ENCODE peak calls at places on chromosomes 3 and 15, in ten cellular contexts. J, P, F, T, X, U, B, D, R and Q are unnamed samples.

GRCh38 chr3:72661115-72661457 is 187.2 kb downstream of the SHQ1 start:
- DNase-seq in U (no peak), D (no peak), T (peak), J (peak), R (no peak), B (no peak), F (peak), P (peak), X (no peak), Q (peak)

GRCh38 chr3:77025476-77025875 is 14.4 kb upstream of the ROBO2 start:
- DNase-seq in B (no peak), U (no peak), T (no peak), D (no peak), R (no peak), F (no peak), J (no peak), X (no peak), P (no peak), Q (no peak)

GRCh38 chr3:141644931-141645330 is 93.2 kb upstream of the RNF7 start:
- DNase-seq in D (peak), J (peak), B (peak), T (peak), X (peak), U (no peak), R (peak), F (peak), P (peak), Q (peak)

GRCh38 chr15:67618312-67618711 is 75.8 kb downstream of the MAP2K5 start:
- DNase-seq in B (no peak), P (no peak), R (no peak), X (no peak), J (no peak), U (no peak), D (no peak), F (no peak), T (no peak), Q (no peak)

GRCh38 chr3:8482960-8483665 is 18.5 kb upstream of the LMCD1 start:
- DNase-seq in T (peak), F (peak), B (no peak), U (no peak), P (no peak), D (no peak), R (peak), J (peak), X (no peak), Q (peak)

GRCh38 chr3:183306798-183307671 is 54.0 kb downstream of the B3GNT5 start:
- DNase-seq in T (peak), R (no peak), U (peak), J (peak), F (peak), B (no peak), X (peak), P (peak), D (peak), Q (peak)

GRCh38 chr3:21174461-21174860 is 576.5 kb downstream of the ZNF385D start:
- DNase-seq in D (no peak), B (no peak), T (no peak), X (no peak), P (no peak), J (no peak), U (no peak), F (no peak), R (no peak), Q (no peak)

GRCh38 chr15:75723847-75724660 is 11.4 kb upstream of the CSPG4 start:
- DNase-seq in D (peak), R (peak), J (peak), T (peak), X (no peak), U (no peak), B (peak), F (peak), P (peak), Q (peak)

GRCh38 chr3:157135671-157136396 is 24.1 kb downstream of the CCNL1 start:
- DNase-seq in J (peak), B (no peak), P (no peak), F (no peak), X (no peak), U (no peak), T (peak), R (peak), D (no peak), Q (no peak)

GRCh38 chr15:65244638-65245037 is 33.4 kb upstream of the CILP start:
- DNase-seq in T (no peak), R (no peak), U (no peak), P (no peak), X (no peak), D (no peak), J (no peak), F (no peak), B (no peak), Q (no peak)

GRCh38 chr3:150535204-150535603 is 11.1 kb downstream of the SERP1 start:
- DNase-seq in B (no peak), T (no peak), J (no peak), P (no peak), R (no peak), X (no peak), D (no peak), U (no peak), F (no peak), Q (no peak)

GRCh38 chr3:14170569-14171159 is 7.7 kb downstream of the XPC start:
- DNase-seq in J (no peak), X (no peak), P (peak), U (no peak), T (peak), D (no peak), F (no peak), B (no peak), R (peak), Q (no peak)

GRCh38 chr3:156005698-156006097 is 114.7 kb upstream of the KCNAB1 start:
- DNase-seq in P (no peak), T (no peak), D (no peak), X (no peak), U (no peak), R (no peak), F (no peak), J (no peak), B (no peak), Q (no peak)

GRCh38 chr15:35514759-35515158 is 31.2 kb downstream of the DPH6 start:
- DNase-seq in R (peak), B (no peak), X (no peak), T (no peak), D (no peak), J (no peak), U (no peak), P (no peak), F (no peak), Q (no peak)

GRCh38 chr3:67655364-67656121 is 1.1 kb upstream of the SUCLG2 start:
- DNase-seq in R (no peak), J (peak), B (peak), D (peak), F (no peak), X (peak), T (no peak), P (no peak), U (peak), Q (peak)

GRCh38 chr15:84715442-84716035 is 400 bp downstream of the SEC11A start:
- DNase-seq in P (no peak), R (no peak), B (no peak), D (no peak), X (peak), F (peak), U (no peak), J (peak), T (peak), Q (no peak)

GRCh38 chr3:16841906-16842709 is 42.6 kb upstream of the PLCL2 start:
- DNase-seq in X (peak), R (no peak), T (peak), P (no peak), U (no peak), F (peak), J (peak), D (peak), B (peak), Q (no peak)

GRCh38 chr3:132347095-132347494 is 29.9 kb downstream of the ACP3 start:
- DNase-seq in J (no peak), R (no peak), U (no peak), D (no peak), T (peak), P (no peak), B (no peak), X (no peak), F (no peak), Q (no peak)

GRCh38 chr3:13281657-13282527 is 138.2 kb downstream of the NUP210 start:
- DNase-seq in R (no peak), F (peak), D (peak), T (peak), P (peak), X (no peak), U (no peak), B (no peak), J (peak), Q (peak)

GRCh38 chr3:71510485-71510884 is 73.0 kb downstream of the FOXP1 start:
- DNase-seq in F (no peak), R (peak), X (no peak), D (no peak), B (no peak), U (no peak), T (no peak), P (no peak), J (no peak), Q (no peak)

GRCh38 chr15:64105113-64105704 is 9.4 kb downstream of the SNX1 start:
- DNase-seq in R (no peak), D (peak), X (no peak), B (no peak), P (no peak), U (no peak), J (no peak), T (no peak), F (no peak), Q (no peak)

GRCh38 chr15:59879506-59879905 is 124.6 kb upstream of the FOXB1 start:
- DNase-seq in J (no peak), U (no peak), D (no peak), X (no peak), R (peak), F (no peak), B (no peak), T (peak), P (no peak), Q (no peak)

GRCh38 chr3:46935989-46936620 is 40.4 kb downstream of the CCDC12 start:
- DNase-seq in R (no peak), X (no peak), P (no peak), J (no peak), T (no peak), D (no peak), U (no peak), B (no peak), F (peak), Q (peak)

GRCh38 chr3:58779934-58780333 is 113.4 kb upstream of the FAM3D start:
- DNase-seq in D (no peak), P (no peak), T (no peak), U (no peak), F (no peak), X (no peak), R (no peak), J (no peak), B (no peak), Q (no peak)

GRCh38 chr15:91291673-91292072 is 191.6 kb downstream of the SV2B start:
- DNase-seq in T (peak), X (no peak), F (no peak), B (no peak), P (no peak), R (peak), J (no peak), D (peak), U (no peak), Q (no peak)

GRCh38 chr3:16084887-16085286 is 89.6 kb upstream of the GALNT15 start:
- DNase-seq in U (peak), R (no peak), J (no peak), B (no peak), X (no peak), F (no peak), D (peak), P (no peak), T (peak), Q (no peak)

GRCh38 chr3:124217542-124217941 is 225.6 kb upstream of the ROPN1 start:
- DNase-seq in U (peak), D (peak), J (peak), B (no peak), R (peak), F (peak), P (peak), T (peak), X (no peak), Q (no peak)

GRCh38 chr3:56851966-56852884 is 50.5 kb upstream of the ARHGEF3 start:
- DNase-seq in J (no peak), R (no peak), T (peak), D (no peak), U (no peak), P (no peak), F (no peak), X (no peak), B (no peak), Q (no peak)

GRCh38 chr3:29239377-29239776 is 41.5 kb upstream of the RBMS3 start:
- DNase-seq in T (peak), P (no peak), F (no peak), X (no peak), B (no peak), U (no peak), J (no peak), D (no peak), R (no peak), Q (no peak)

GRCh38 chr15:24068102-24068501 is 381.0 kb upstream of the NDN start:
- DNase-seq in D (no peak), P (no peak), J (no peak), U (no peak), F (no peak), T (no peak), B (no peak), R (no peak), X (no peak), Q (no peak)

GRCh38 chr3:184677344-184678316 is 34.2 kb downstream of the MAGEF1 start:
- DNase-seq in X (no peak), U (no peak), T (no peak), B (no peak), J (no peak), P (no peak), R (no peak), D (no peak), F (no peak), Q (no peak)

GRCh38 chr3:189144645-189145044 is 27.1 kb upstream of the TPRG1 start:
- DNase-seq in P (peak), D (peak), T (peak), X (no peak), U (peak), J (no peak), B (peak), F (no peak), R (no peak), Q (no peak)

GRCh38 chr15:94360251-94360671 is 128.9 kb downstream of the MCTP2 start:
- DNase-seq in D (no peak), T (no peak), F (no peak), U (no peak), J (no peak), X (no peak), R (no peak), B (no peak), P (no peak), Q (no peak)